ENCODE peak calls at places on chromosomes 13 and 19, in five cellular contexts. D, H, B, C and A are unnamed samples.

GRCh38 chr19:54573330-54573872 is at the start of gene LILRA2:
- DNase-seq in B (no peak), D (no peak), H (no peak), C (no peak), A (no peak)

GRCh38 chr19:8441725-8442544 is 2.8 kb upstream of the HNRNPM start:
- DNase-seq in C (no peak), D (no peak), H (no peak), B (no peak), A (no peak)

GRCh38 chr19:15562861-15563260 is 52.2 kb upstream of the CYP4F8 start:
- DNase-seq in H (no peak), D (peak), B (no peak), C (no peak), A (no peak)

GRCh38 chr19:1671716-1672037 is 19.3 kb upstream of the TCF3 start:
- DNase-seq in B (no peak), H (no peak), D (no peak), C (no peak), A (no peak)

GRCh38 chr19:17581211-17581874 is 25.9 kb downstream of the COLGALT1 start:
- DNase-seq in C (no peak), D (no peak), H (no peak), B (no peak), A (no peak)

GRCh38 chr13:36920612-36921185 is 661 bp upstream of the SMAD9 start:
- DNase-seq in B (no peak), C (peak), H (no peak), D (no peak), A (no peak)

GRCh38 chr13:23610187-23610576 is 40.0 kb downstream of the TNFRSF19 start:
- DNase-seq in D (no peak), H (no peak), C (no peak), B (no peak), A (peak)

GRCh38 chr19:49436381-49437017 is 4.8 kb downstream of the SLC17A7 start:
- DNase-seq in H (no peak), D (no peak), C (no peak), B (no peak), A (peak)

GRCh38 chr13:101449971-101450748 is 2.3 kb upstream of the ITGBL1 start:
- DNase-seq in B (no peak), H (no peak), D (peak), C (peak), A (no peak)

GRCh38 chr19:33005440-33005839 is 33.4 kb downstream of the FAAP24 start:
- DNase-seq in C (no peak), B (no peak), D (no peak), H (no peak), A (no peak)

GRCh38 chr13:67366533-67366932 is 136.4 kb upstream of the PCDH9 start:
- DNase-seq in D (no peak), C (peak), B (no peak), H (no peak), A (peak)

GRCh38 chr19:32988724-32989123 is 16.7 kb downstream of the FAAP24 start:
- DNase-seq in D (no peak), C (no peak), B (peak), H (no peak), A (no peak)

GRCh38 chr19:53883231-53883661 is 1.2 kb downstream of the PRKCG start:
- DNase-seq in C (no peak), B (no peak), H (no peak), D (no peak), A (no peak)

GRCh38 chr13:24746618-24747247 is 17.2 kb upstream of the RNF17 start:
- DNase-seq in D (no peak), H (no peak), C (no peak), B (no peak), A (peak)

GRCh38 chr13:30963794-30964193 is 31.3 kb downstream of the TEX26 start:
- DNase-seq in H (no peak), D (no peak), B (peak), C (no peak), A (no peak)

GRCh38 chr19:46107371-46107770 is 17.1 kb downstream of the IGFL3 start:
- DNase-seq in D (peak), B (no peak), C (no peak), H (no peak), A (no peak)

GRCh38 chr13:98976941-98977340 is 923 bp downstream of the DOCK9 start:
- DNase-seq in B (no peak), D (no peak), C (peak), H (no peak), A (no peak)

GRCh38 chr19:3366761-3367571 is 583 bp downstream of the NFIC start:
- DNase-seq in C (peak), H (no peak), D (no peak), B (no peak), A (peak)
- TF ChIP-seq POLR2A in C (no peak), H (no peak), D (no peak), B (no peak), A (no peak)

DNA sequence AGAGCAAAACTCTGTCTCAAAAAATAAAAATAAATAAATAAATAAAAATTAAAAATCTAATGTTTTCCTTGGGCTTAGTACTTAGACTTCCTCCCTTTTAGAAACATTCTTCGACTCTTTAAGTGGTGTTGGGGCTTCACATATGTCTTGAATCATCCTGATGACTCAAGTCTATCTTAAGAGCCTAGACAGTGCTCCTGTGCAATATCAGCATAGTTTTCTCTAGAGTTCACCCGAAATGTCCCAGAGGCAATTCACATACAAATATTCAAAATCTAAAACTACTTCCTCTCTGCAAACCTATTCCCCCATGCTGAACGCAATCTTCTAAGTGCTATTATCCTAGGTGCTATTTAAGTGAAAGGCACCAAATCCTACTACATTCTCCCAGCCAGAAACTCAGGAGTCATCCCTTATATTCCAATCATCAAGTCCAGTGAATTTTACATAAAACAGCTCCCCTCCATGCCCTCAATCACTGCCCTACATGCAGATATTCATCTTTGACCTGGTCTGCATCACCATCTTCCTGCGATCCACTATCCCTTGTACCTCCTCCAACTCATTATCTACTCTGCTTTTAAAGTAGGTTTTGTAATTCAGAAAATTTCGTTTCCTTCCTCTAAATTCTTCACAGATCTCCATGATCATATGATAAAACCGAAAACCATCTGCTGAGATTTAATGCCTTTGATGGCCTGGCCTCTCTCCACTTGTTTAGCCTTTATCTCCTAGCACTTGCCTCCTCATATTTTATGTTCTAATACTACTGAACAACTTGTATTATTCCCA is 102.7 kb downstream of the ELF1 start:
- DNase-seq in D (no peak), H (no peak), C (no peak), B (no peak), A (no peak)
- TF ChIP-seq POLR2A in D (no peak), H (no peak), C (no peak), B (no peak), A (no peak)

GRCh38 chr19:9834726-9835506 is at the start of gene PIN1:
- DNase-seq in D (peak), B (peak), C (peak), H (peak), A (peak)
- TF ChIP-seq POLR2A in D (no peak), B (no peak), C (peak), H (peak), A (peak)

DNA sequence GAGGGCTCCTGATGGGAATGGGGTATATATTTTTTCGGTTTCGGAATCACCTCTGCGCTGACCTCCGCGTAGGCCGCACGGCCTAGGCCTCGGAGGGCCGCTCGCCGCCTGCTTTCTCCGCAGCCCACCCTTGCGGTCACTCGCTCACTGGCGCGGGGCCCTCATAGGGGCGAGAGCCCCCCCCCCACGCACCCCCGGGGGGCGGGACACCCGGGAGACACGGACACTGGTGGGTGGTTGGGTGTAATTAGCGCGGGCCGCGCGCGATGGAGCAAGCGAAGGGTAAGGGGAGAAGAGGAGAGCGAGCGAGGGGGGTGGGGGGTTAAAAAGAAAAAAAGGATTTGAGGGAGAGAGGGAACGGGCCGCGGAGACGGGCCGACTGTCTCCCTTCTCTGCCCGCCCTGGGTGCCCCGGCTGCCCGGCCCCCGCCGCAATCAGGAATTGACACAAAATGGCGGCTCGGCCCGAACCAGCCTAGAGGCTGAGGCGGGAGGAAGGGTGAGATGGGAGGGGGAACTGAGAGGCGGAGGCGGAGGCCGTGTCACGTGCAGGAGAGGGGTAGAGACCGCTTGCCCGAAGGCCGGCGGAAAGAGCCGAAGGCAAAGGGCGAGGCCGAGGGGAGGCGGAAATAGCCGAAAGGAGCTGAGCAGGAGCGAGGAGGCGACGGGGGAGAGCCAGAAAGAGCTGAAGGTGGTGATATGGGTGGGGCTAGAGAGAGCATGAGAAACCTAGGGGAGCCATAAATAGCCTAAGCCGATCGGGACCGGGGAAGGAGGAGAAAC is 721 bp downstream of the ZC3H4 start:
- DNase-seq in B (peak), H (peak), D (peak), C (peak), A (peak)
- TF ChIP-seq POLR2A in B (peak), H (peak), D (peak), C (no peak), A (no peak)

GRCh38 chr19:18919086-18919894 is at the start of the genes COPE and DDX49:
- DNase-seq in D (peak), B (peak), C (peak), H (peak), A (peak)
- TF ChIP-seq POLR2A in D (peak), B (peak), C (peak), H (peak), A (peak)

GRCh38 chr19:6110360-6110977 is at the start of gene RFX2:
- DNase-seq in H (peak), D (peak), C (peak), B (peak), A (peak)
- TF ChIP-seq POLR2A in H (peak), D (peak), C (peak), B (peak), A (peak)

DNA sequence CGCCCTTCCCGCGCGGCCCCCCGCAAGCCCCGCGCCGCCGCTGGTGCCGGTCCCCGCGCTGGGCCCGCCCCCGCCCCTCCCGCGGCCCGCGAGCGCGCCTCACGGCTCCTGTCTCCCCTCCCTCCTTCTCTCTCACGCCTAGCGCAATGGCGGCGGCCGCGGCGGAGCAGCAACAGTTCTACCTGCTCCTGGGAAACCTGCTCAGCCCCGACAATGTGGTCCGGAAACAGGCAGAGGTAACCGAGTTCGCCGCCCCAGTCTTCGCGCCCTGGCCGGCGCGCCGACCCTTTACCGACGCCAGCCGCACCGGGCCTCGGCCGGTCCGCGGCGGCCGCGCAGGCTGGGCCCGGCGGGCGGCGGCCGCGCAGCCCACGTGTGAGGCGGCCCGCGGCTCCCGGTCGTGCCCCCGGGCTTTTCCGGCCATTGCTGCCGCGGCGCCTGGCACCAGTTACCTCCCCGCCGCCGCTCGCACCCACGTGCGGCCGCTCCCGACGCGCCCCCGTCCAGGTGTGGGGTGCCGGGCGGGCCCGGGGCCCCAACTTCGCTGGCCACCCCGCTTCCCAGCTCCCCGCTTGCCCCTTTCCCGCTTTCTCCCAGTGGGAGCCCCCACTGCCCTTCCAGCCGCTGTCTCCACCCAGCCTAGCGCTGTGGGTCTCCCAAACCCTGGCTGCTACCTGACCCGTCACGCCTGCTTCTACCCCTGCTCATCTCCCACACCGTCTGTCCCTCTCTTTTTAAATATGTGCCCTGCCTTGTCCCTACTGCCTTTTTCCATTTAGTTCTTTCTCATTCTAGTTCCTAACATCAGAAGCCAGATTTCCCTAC is 23.3 kb downstream of the IPO5 start:
- DNase-seq in C (no peak), B (no peak), H (no peak), D (no peak), A (peak)
- TF ChIP-seq POLR2A in C (peak), B (no peak), H (no peak), D (no peak), A (peak)